ENCODE peak calls at places on chromosomes 3 and 15, in nine cellular contexts. One of them, this sample, is unnamed.
A peak's percentile ranks its signal among the peaks of the same experiment; 100 is the strongest.

GRCh38 chr15:31857194-31857593 is 173.1 kb upstream of the CHRNA7 start:
- DNase-seq in stimulated activated naive B cell treated with anti-CD40 and anti-IgM and Interleukin-4, amounts not matched to agents 10 μg/mL and 1 μg/mL and 100 μg/mL, for 72 hours: no peak
- DNase-seq in hypothalamus: no peak
- DNase-seq in HFF-Myc: no peak
- DNase-seq in naive thymus-derived CD8-positive, alpha-beta T cell: no peak
- DNase-seq in A549: no peak
- DNase-seq in DMS53: no peak
- DNase-seq in mucosa of descending colon: no peak
- DNase-seq in HT1080: no peak
- DNase-seq in this sample: no peak

GRCh38 chr3:12896206-12896697 is 54.9 kb upstream of the RPL32 start:
- DNase-seq in mucosa of descending colon: no peak
- DNase-seq in HT1080: no peak
- DNase-seq in A549: no peak
- DNase-seq in HFF-Myc: no peak
- DNase-seq in hypothalamus: no peak
- DNase-seq in stimulated activated naive B cell treated with anti-CD40 and anti-IgM and Interleukin-4, amounts not matched to agents 10 μg/mL and 1 μg/mL and 100 μg/mL, for 72 hours: no peak
- DNase-seq in DMS53: no peak
- DNase-seq in naive thymus-derived CD8-positive, alpha-beta T cell: no peak
- DNase-seq in this sample: no peak

GRCh38 chr3:108394563-108394962 is 98.2 kb downstream of the HHLA2 start:
- DNase-seq in HT1080: no peak
- DNase-seq in HFF-Myc: no peak
- DNase-seq in DMS53: no peak
- DNase-seq in stimulated activated naive B cell treated with anti-CD40 and anti-IgM and Interleukin-4, amounts not matched to agents 10 μg/mL and 1 μg/mL and 100 μg/mL, for 72 hours: no peak
- DNase-seq in mucosa of descending colon: no peak
- DNase-seq in naive thymus-derived CD8-positive, alpha-beta T cell: no peak
- DNase-seq in hypothalamus: no peak
- DNase-seq in A549: no peak
- DNase-seq in this sample: no peak

GRCh38 chr15:82900511-82900910 is 52.0 kb downstream of the HOMER2 start:
- DNase-seq in mucosa of descending colon: no peak
- DNase-seq in A549: no peak
- DNase-seq in DMS53: no peak
- DNase-seq in naive thymus-derived CD8-positive, alpha-beta T cell: no peak
- DNase-seq in HFF-Myc: no peak
- DNase-seq in hypothalamus: no peak
- DNase-seq in stimulated activated naive B cell treated with anti-CD40 and anti-IgM and Interleukin-4, amounts not matched to agents 10 μg/mL and 1 μg/mL and 100 μg/mL, for 72 hours: no peak
- DNase-seq in HT1080: no peak
- DNase-seq in this sample: no peak

GRCh38 chr15:58361291-58361759 is 70.5 kb upstream of the LIPC start:
- DNase-seq in HFF-Myc: peak; percentile 87
- DNase-seq in stimulated activated naive B cell treated with anti-CD40 and anti-IgM and Interleukin-4, amounts not matched to agents 10 μg/mL and 1 μg/mL and 100 μg/mL, for 72 hours: no peak
- DNase-seq in DMS53: peak; percentile 8
- DNase-seq in hypothalamus: no peak
- DNase-seq in naive thymus-derived CD8-positive, alpha-beta T cell: no peak
- DNase-seq in A549: no peak
- DNase-seq in HT1080: no peak
- DNase-seq in mucosa of descending colon: no peak
- DNase-seq in this sample: no peak

GRCh38 chr15:35958936-35959335 is 413.0 kb upstream of the DPH6 start:
- DNase-seq in A549: no peak
- DNase-seq in HFF-Myc: no peak
- DNase-seq in HT1080: no peak
- DNase-seq in mucosa of descending colon: no peak
- DNase-seq in stimulated activated naive B cell treated with anti-CD40 and anti-IgM and Interleukin-4, amounts not matched to agents 10 μg/mL and 1 μg/mL and 100 μg/mL, for 72 hours: no peak
- DNase-seq in naive thymus-derived CD8-positive, alpha-beta T cell: no peak
- DNase-seq in hypothalamus: no peak
- DNase-seq in DMS53: no peak
- DNase-seq in this sample: no peak

GRCh38 chr3:53682807-53683206 is 163.4 kb downstream of the CHDH start:
- DNase-seq in HT1080: no peak
- DNase-seq in A549: no peak
- DNase-seq in HFF-Myc: no peak
- DNase-seq in mucosa of descending colon: no peak
- DNase-seq in naive thymus-derived CD8-positive, alpha-beta T cell: no peak
- DNase-seq in DMS53: no peak
- DNase-seq in stimulated activated naive B cell treated with anti-CD40 and anti-IgM and Interleukin-4, amounts not matched to agents 10 μg/mL and 1 μg/mL and 100 μg/mL, for 72 hours: no peak
- DNase-seq in hypothalamus: no peak
- DNase-seq in this sample: no peak

GRCh38 chr3:188431553-188431952 is 277.6 kb downstream of the LPP start:
- DNase-seq in hypothalamus: no peak
- DNase-seq in stimulated activated naive B cell treated with anti-CD40 and anti-IgM and Interleukin-4, amounts not matched to agents 10 μg/mL and 1 μg/mL and 100 μg/mL, for 72 hours: no peak
- DNase-seq in A549: peak; percentile 65
- DNase-seq in HT1080: peak; percentile 67
- DNase-seq in mucosa of descending colon: no peak
- DNase-seq in HFF-Myc: no peak
- DNase-seq in DMS53: no peak
- DNase-seq in naive thymus-derived CD8-positive, alpha-beta T cell: no peak
- DNase-seq in this sample: peak; percentile 48

GRCh38 chr3:72673011-72673771 is 175.1 kb downstream of the SHQ1 start:
- DNase-seq in HFF-Myc: no peak
- DNase-seq in A549: no peak
- DNase-seq in HT1080: no peak
- DNase-seq in mucosa of descending colon: no peak
- DNase-seq in hypothalamus: no peak
- DNase-seq in DMS53: no peak
- DNase-seq in stimulated activated naive B cell treated with anti-CD40 and anti-IgM and Interleukin-4, amounts not matched to agents 10 μg/mL and 1 μg/mL and 100 μg/mL, for 72 hours: no peak
- DNase-seq in naive thymus-derived CD8-positive, alpha-beta T cell: no peak
- DNase-seq in this sample: no peak

GRCh38 chr3:148214695-148215094 is 483.0 kb upstream of the AGTR1 start:
- DNase-seq in mucosa of descending colon: no peak
- DNase-seq in stimulated activated naive B cell treated with anti-CD40 and anti-IgM and Interleukin-4, amounts not matched to agents 10 μg/mL and 1 μg/mL and 100 μg/mL, for 72 hours: no peak
- DNase-seq in naive thymus-derived CD8-positive, alpha-beta T cell: no peak
- DNase-seq in A549: no peak
- DNase-seq in HT1080: no peak
- DNase-seq in hypothalamus: no peak
- DNase-seq in DMS53: no peak
- DNase-seq in HFF-Myc: no peak
- DNase-seq in this sample: no peak

GRCh38 chr3:69865920-69866679 is 126.8 kb downstream of the MITF start:
- DNase-seq in naive thymus-derived CD8-positive, alpha-beta T cell: no peak
- DNase-seq in A549: peak; percentile 65
- DNase-seq in DMS53: peak; percentile 15
- DNase-seq in stimulated activated naive B cell treated with anti-CD40 and anti-IgM and Interleukin-4, amounts not matched to agents 10 μg/mL and 1 μg/mL and 100 μg/mL, for 72 hours: no peak
- DNase-seq in HFF-Myc: no peak
- DNase-seq in mucosa of descending colon: no peak
- DNase-seq in hypothalamus: no peak
- DNase-seq in HT1080: no peak
- DNase-seq in this sample: no peak

GRCh38 chr15:76503804-76504203 is 167.2 kb downstream of the ISL2 start:
- DNase-seq in HFF-Myc: no peak
- DNase-seq in A549: no peak
- DNase-seq in hypothalamus: no peak
- DNase-seq in HT1080: no peak
- DNase-seq in mucosa of descending colon: no peak
- DNase-seq in naive thymus-derived CD8-positive, alpha-beta T cell: no peak
- DNase-seq in DMS53: no peak
- DNase-seq in stimulated activated naive B cell treated with anti-CD40 and anti-IgM and Interleukin-4, amounts not matched to agents 10 μg/mL and 1 μg/mL and 100 μg/mL, for 72 hours: no peak
- DNase-seq in this sample: no peak

GRCh38 chr15:75640483-75641175 is 605 bp upstream of the IMP3 start:
- DNase-seq in A549: peak; percentile 85
- DNase-seq in hypothalamus: no peak
- DNase-seq in mucosa of descending colon: no peak
- DNase-seq in naive thymus-derived CD8-positive, alpha-beta T cell: peak; percentile 61
- DNase-seq in stimulated activated naive B cell treated with anti-CD40 and anti-IgM and Interleukin-4, amounts not matched to agents 10 μg/mL and 1 μg/mL and 100 μg/mL, for 72 hours: no peak
- DNase-seq in DMS53: peak; percentile 86
- DNase-seq in HFF-Myc: no peak
- DNase-seq in HT1080: peak; percentile 78
- DNase-seq in this sample: no peak

GRCh38 chr15:29089731-29090616 is 179.6 kb downstream of the NSMCE3 start:
- DNase-seq in mucosa of descending colon: no peak
- DNase-seq in A549: no peak
- DNase-seq in HFF-Myc: no peak
- DNase-seq in DMS53: no peak
- DNase-seq in stimulated activated naive B cell treated with anti-CD40 and anti-IgM and Interleukin-4, amounts not matched to agents 10 μg/mL and 1 μg/mL and 100 μg/mL, for 72 hours: no peak
- DNase-seq in HT1080: peak; percentile 13
- DNase-seq in naive thymus-derived CD8-positive, alpha-beta T cell: no peak
- DNase-seq in hypothalamus: no peak
- DNase-seq in this sample: no peak

GRCh38 chr15:81001180-81002003 is 669 bp downstream of the TLNRD1 start:
- DNase-seq in stimulated activated naive B cell treated with anti-CD40 and anti-IgM and Interleukin-4, amounts not matched to agents 10 μg/mL and 1 μg/mL and 100 μg/mL, for 72 hours: peak; percentile 41
- DNase-seq in naive thymus-derived CD8-positive, alpha-beta T cell: peak; percentile 47
- DNase-seq in A549: peak; percentile 60
- DNase-seq in mucosa of descending colon: peak; percentile 80
- DNase-seq in HFF-Myc: no peak
- DNase-seq in DMS53: peak; percentile 78
- DNase-seq in hypothalamus: no peak
- DNase-seq in HT1080: peak; percentile 26
- DNase-seq in this sample: peak; percentile 62

GRCh38 chr3:76383781-76384180 is 598.4 kb upstream of the ZNF717 start:
- DNase-seq in HFF-Myc: no peak
- DNase-seq in A549: no peak
- DNase-seq in mucosa of descending colon: no peak
- DNase-seq in DMS53: no peak
- DNase-seq in HT1080: no peak
- DNase-seq in hypothalamus: no peak
- DNase-seq in stimulated activated naive B cell treated with anti-CD40 and anti-IgM and Interleukin-4, amounts not matched to agents 10 μg/mL and 1 μg/mL and 100 μg/mL, for 72 hours: no peak
- DNase-seq in naive thymus-derived CD8-positive, alpha-beta T cell: no peak
- DNase-seq in this sample: no peak

GRCh38 chr15:64460737-64461576 is 579 bp downstream of the ZNF609 start:
- DNase-seq in mucosa of descending colon: peak; percentile 28
- DNase-seq in naive thymus-derived CD8-positive, alpha-beta T cell: peak; percentile 20
- DNase-seq in A549: peak; percentile 81
- DNase-seq in DMS53: peak; percentile 57
- DNase-seq in hypothalamus: peak; percentile 19
- DNase-seq in HFF-Myc: peak; percentile 59
- DNase-seq in stimulated activated naive B cell treated with anti-CD40 and anti-IgM and Interleukin-4, amounts not matched to agents 10 μg/mL and 1 μg/mL and 100 μg/mL, for 72 hours: no peak
- DNase-seq in HT1080: peak; percentile 74
- DNase-seq in this sample: peak; percentile 80

GRCh38 chr3:4988815-4989648 is 9.8 kb downstream of the BHLHE40 start:
- DNase-seq in hypothalamus: no peak
- DNase-seq in DMS53: peak; percentile 1
- DNase-seq in A549: peak; percentile 91
- DNase-seq in mucosa of descending colon: peak; percentile 72
- DNase-seq in stimulated activated naive B cell treated with anti-CD40 and anti-IgM and Interleukin-4, amounts not matched to agents 10 μg/mL and 1 μg/mL and 100 μg/mL, for 72 hours: no peak
- DNase-seq in naive thymus-derived CD8-positive, alpha-beta T cell: no peak
- DNase-seq in HT1080: no peak
- DNase-seq in HFF-Myc: no peak
- DNase-seq in this sample: no peak

GRCh38 chr15:69044899-69045298 is 30.4 kb downstream of the NOX5 start:
- DNase-seq in hypothalamus: no peak
- DNase-seq in mucosa of descending colon: no peak
- DNase-seq in HFF-Myc: peak; percentile 70
- DNase-seq in DMS53: no peak
- DNase-seq in A549: peak; percentile 74
- DNase-seq in HT1080: peak; percentile 68
- DNase-seq in stimulated activated naive B cell treated with anti-CD40 and anti-IgM and Interleukin-4, amounts not matched to agents 10 μg/mL and 1 μg/mL and 100 μg/mL, for 72 hours: no peak
- DNase-seq in naive thymus-derived CD8-positive, alpha-beta T cell: no peak
- DNase-seq in this sample: peak; percentile 57

GRCh38 chr3:31610700-31611275 is 78.1 kb downstream of the STT3B start:
- DNase-seq in hypothalamus: no peak
- DNase-seq in DMS53: peak; percentile 43
- DNase-seq in mucosa of descending colon: no peak
- DNase-seq in HT1080: no peak
- DNase-seq in naive thymus-derived CD8-positive, alpha-beta T cell: no peak
- DNase-seq in stimulated activated naive B cell treated with anti-CD40 and anti-IgM and Interleukin-4, amounts not matched to agents 10 μg/mL and 1 μg/mL and 100 μg/mL, for 72 hours: no peak
- DNase-seq in A549: peak; percentile 44
- DNase-seq in HFF-Myc: peak; percentile 17
- DNase-seq in this sample: peak; percentile 44

GRCh38 chr3:9217784-9218513 is 31.5 kb downstream of the SRGAP3 start:
- DNase-seq in stimulated activated naive B cell treated with anti-CD40 and anti-IgM and Interleukin-4, amounts not matched to agents 10 μg/mL and 1 μg/mL and 100 μg/mL, for 72 hours: no peak
- DNase-seq in hypothalamus: no peak
- DNase-seq in HFF-Myc: no peak
- DNase-seq in DMS53: no peak
- DNase-seq in naive thymus-derived CD8-positive, alpha-beta T cell: no peak
- DNase-seq in A549: no peak
- DNase-seq in mucosa of descending colon: no peak
- DNase-seq in HT1080: no peak
- DNase-seq in this sample: no peak

GRCh38 chr3:39154323-39155021 is 1.1 kb upstream of the CSRNP1 start:
- DNase-seq in naive thymus-derived CD8-positive, alpha-beta T cell: no peak
- DNase-seq in mucosa of descending colon: peak; percentile 60
- DNase-seq in HT1080: no peak
- DNase-seq in DMS53: peak; percentile 27
- DNase-seq in A549: peak; percentile 87
- DNase-seq in HFF-Myc: no peak
- DNase-seq in hypothalamus: no peak
- DNase-seq in stimulated activated naive B cell treated with anti-CD40 and anti-IgM and Interleukin-4, amounts not matched to agents 10 μg/mL and 1 μg/mL and 100 μg/mL, for 72 hours: no peak
- DNase-seq in this sample: no peak

GRCh38 chr3:69370156-69370944 is 15.5 kb downstream of the FRMD4B start:
- DNase-seq in hypothalamus: no peak
- DNase-seq in HFF-Myc: no peak
- DNase-seq in stimulated activated naive B cell treated with anti-CD40 and anti-IgM and Interleukin-4, amounts not matched to agents 10 μg/mL and 1 μg/mL and 100 μg/mL, for 72 hours: no peak
- DNase-seq in DMS53: no peak
- DNase-seq in naive thymus-derived CD8-positive, alpha-beta T cell: no peak
- DNase-seq in mucosa of descending colon: peak; percentile 90
- DNase-seq in HT1080: peak; percentile 78
- DNase-seq in A549: no peak
- DNase-seq in this sample: peak; percentile 13

GRCh38 chr3:100891033-100891432 is 102.2 kb downstream of the ABI3BP start:
- DNase-seq in HT1080: peak; percentile 67
- DNase-seq in stimulated activated naive B cell treated with anti-CD40 and anti-IgM and Interleukin-4, amounts not matched to agents 10 μg/mL and 1 μg/mL and 100 μg/mL, for 72 hours: no peak
- DNase-seq in mucosa of descending colon: no peak
- DNase-seq in HFF-Myc: no peak
- DNase-seq in A549: peak; percentile 17
- DNase-seq in DMS53: no peak
- DNase-seq in hypothalamus: no peak
- DNase-seq in naive thymus-derived CD8-positive, alpha-beta T cell: no peak
- DNase-seq in this sample: peak; percentile 19

GRCh38 chr3:27591811-27592210 is 107.6 kb upstream of the SLC4A7 start:
- DNase-seq in naive thymus-derived CD8-positive, alpha-beta T cell: no peak
- DNase-seq in DMS53: no peak
- DNase-seq in mucosa of descending colon: no peak
- DNase-seq in HT1080: no peak
- DNase-seq in HFF-Myc: no peak
- DNase-seq in hypothalamus: no peak
- DNase-seq in A549: no peak
- DNase-seq in stimulated activated naive B cell treated with anti-CD40 and anti-IgM and Interleukin-4, amounts not matched to agents 10 μg/mL and 1 μg/mL and 100 μg/mL, for 72 hours: peak; percentile 21
- DNase-seq in this sample: no peak

GRCh38 chr3:157618075-157618760 is 115.0 kb upstream of the VEPH1 start:
- DNase-seq in naive thymus-derived CD8-positive, alpha-beta T cell: no peak
- DNase-seq in DMS53: peak; percentile 77
- DNase-seq in mucosa of descending colon: no peak
- DNase-seq in HFF-Myc: peak; percentile 61
- DNase-seq in HT1080: peak; percentile 77
- DNase-seq in stimulated activated naive B cell treated with anti-CD40 and anti-IgM and Interleukin-4, amounts not matched to agents 10 μg/mL and 1 μg/mL and 100 μg/mL, for 72 hours: no peak
- DNase-seq in hypothalamus: no peak
- DNase-seq in A549: peak; percentile 56
- DNase-seq in this sample: peak; percentile 73

GRCh38 chr3:154775821-154776548 is 304.1 kb upstream of the MME start:
- DNase-seq in mucosa of descending colon: no peak
- DNase-seq in HT1080: no peak
- DNase-seq in HFF-Myc: no peak
- DNase-seq in DMS53: no peak
- DNase-seq in naive thymus-derived CD8-positive, alpha-beta T cell: no peak
- DNase-seq in stimulated activated naive B cell treated with anti-CD40 and anti-IgM and Interleukin-4, amounts not matched to agents 10 μg/mL and 1 μg/mL and 100 μg/mL, for 72 hours: no peak
- DNase-seq in A549: no peak
- DNase-seq in hypothalamus: no peak
- DNase-seq in this sample: no peak

GRCh38 chr15:65055201-65055870 is 10.1 kb downstream of the SLC51B start:
- DNase-seq in naive thymus-derived CD8-positive, alpha-beta T cell: no peak
- DNase-seq in HFF-Myc: no peak
- DNase-seq in stimulated activated naive B cell treated with anti-CD40 and anti-IgM and Interleukin-4, amounts not matched to agents 10 μg/mL and 1 μg/mL and 100 μg/mL, for 72 hours: no peak
- DNase-seq in hypothalamus: no peak
- DNase-seq in HT1080: peak; percentile 32
- DNase-seq in A549: no peak
- DNase-seq in DMS53: no peak
- DNase-seq in mucosa of descending colon: peak; percentile 71
- DNase-seq in this sample: peak; percentile 40

This sample was measured in HT-29.